ENCODE peak calls at places on chromosomes 3 and 15, in four cellular contexts. C is HepG2, D is K562, X is GM12891. M is an unnamed sample.

GRCh38 chr15:99409097-99409473 is 156.7 kb upstream of the MEF2A start:
- DNase-seq in C (peak), D (no peak), X (no peak), M (no peak)

GRCh38 chr3:45567730-45568172 is 26.8 kb upstream of the LIMD1 start:
- DNase-seq in C (no peak), X (peak), D (no peak), M (peak)

GRCh38 chr15:67840747-67841634 is 1.1 kb upstream of the RNU6-1 start:
- DNase-seq in C (peak), D (no peak), X (no peak), M (no peak)

GRCh38 chr3:111588527-111588926 is 6.6 kb downstream of the ZBED2 start:
- DNase-seq in D (no peak), X (no peak), C (no peak), M (no peak)

GRCh38 chr15:44435893-44436667 is 8.7 kb downstream of the CTDSPL2 start:
- DNase-seq in C (no peak), X (no peak), D (no peak), M (no peak)

GRCh38 chr3:118833075-118833474 is 201.6 kb downstream of the IGSF11 start:
- DNase-seq in D (no peak), X (no peak), C (no peak), M (no peak)

GRCh38 chr15:40069178-40070165 is 30.5 kb upstream of the SRP14 start:
- DNase-seq in C (peak), D (no peak), X (no peak), M (peak)

GRCh38 chr15:81235781-81236507 is 39.3 kb downstream of the IL16 start:
- DNase-seq in C (no peak), X (no peak), D (no peak), M (no peak)

GRCh38 chr3:10473581-10474438 is 31.6 kb downstream of the ATP2B2 start:
- DNase-seq in C (no peak), X (no peak), D (no peak), M (no peak)

GRCh38 chr15:66658855-66659254 is 43.2 kb upstream of the SMAD6 start:
- DNase-seq in C (no peak), X (no peak), D (no peak), M (no peak)

GRCh38 chr15:90161946-90162345 is 39.2 kb upstream of the SEMA4B start:
- DNase-seq in C (no peak), X (no peak), D (no peak), M (no peak)

GRCh38 chr15:65204236-65204930 is 6.9 kb downstream of the CILP start:
- DNase-seq in C (no peak), X (no peak), D (no peak), M (no peak)

GRCh38 chr3:9915252-9916141 is 1.4 kb upstream of the IL17RC start:
- DNase-seq in C (peak), D (no peak), X (peak), M (no peak)

GRCh38 chr3:57959407-57960173 is 48.6 kb upstream of the FLNB start:
- DNase-seq in X (no peak), C (no peak), D (no peak), M (no peak)

GRCh38 chr3:185851046-185851445 is 26.2 kb upstream of the IGF2BP2 start:
- DNase-seq in C (no peak), X (no peak), D (no peak), M (no peak)

GRCh38 chr3:144265527-144266100 is 294.0 kb downstream of the DIPK2A start:
- DNase-seq in X (no peak), C (no peak), D (no peak), M (no peak)

GRCh38 chr15:48634096-48634495 is 11.4 kb downstream of the FBN1 start:
- DNase-seq in C (no peak), D (no peak), X (no peak), M (no peak)

GRCh38 chr3:100335137-100335833 is 728 bp downstream of the NIT2 start:
- DNase-seq in C (peak), D (peak), X (peak), M (peak)

GRCh38 chr3:184523825-184524615 is 37.6 kb upstream of the EPHB3 start:
- DNase-seq in X (no peak), D (peak), C (no peak), M (no peak)

GRCh38 chr15:65603134-65603533 is 7.8 kb downstream of the INTS14 start:
- DNase-seq in X (no peak), C (no peak), D (no peak), M (no peak)

GRCh38 chr3:56702487-56703315 is 19.6 kb upstream of the TASOR start:
- DNase-seq in C (peak), D (peak), X (no peak), M (no peak)

GRCh38 chr3:37546876-37547275 is 314.8 kb upstream of the CTDSPL start:
- DNase-seq in D (peak), X (peak), C (peak), M (no peak)

DNA sequence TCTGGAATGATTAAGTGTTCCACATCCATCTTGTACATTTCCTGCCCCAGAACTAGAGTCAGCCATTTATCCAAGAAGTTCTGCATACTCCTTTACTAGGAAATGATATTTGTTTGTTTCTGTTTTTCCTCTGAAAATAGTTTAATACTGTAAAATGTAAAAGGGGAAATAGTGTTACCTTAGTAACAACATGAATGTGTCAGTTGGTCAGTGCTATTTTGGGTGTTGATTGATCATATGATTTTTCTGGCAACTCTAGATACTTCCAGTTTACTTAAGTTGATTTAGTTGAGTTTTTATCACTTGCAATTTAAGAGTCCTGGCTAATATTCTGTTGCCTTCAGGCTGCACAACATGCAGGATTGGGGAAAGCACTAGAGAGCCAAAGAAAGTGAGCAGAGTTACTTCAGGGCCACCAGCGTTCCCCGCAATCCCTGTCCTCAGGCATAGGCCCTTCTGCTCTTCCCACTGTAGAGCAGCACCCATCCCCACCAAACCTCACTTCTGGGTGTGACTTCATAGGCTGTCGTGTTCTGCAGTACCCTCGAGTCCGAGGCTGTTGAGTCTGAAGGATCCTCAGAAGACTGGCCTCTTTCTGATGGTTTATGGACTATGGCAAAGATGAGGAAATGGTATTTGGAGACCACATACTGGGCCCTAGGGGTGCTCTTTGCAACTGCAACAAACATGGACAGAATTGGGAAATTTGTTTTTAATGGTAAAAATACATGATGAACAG is 69.0 kb downstream of the CHD2 start:
- DNase-seq in X (no peak), C (no peak), D (no peak), M (no peak)
- TF ChIP-seq TAF1 in X (no peak), C (no peak), D (no peak), M (no peak)

DNA sequence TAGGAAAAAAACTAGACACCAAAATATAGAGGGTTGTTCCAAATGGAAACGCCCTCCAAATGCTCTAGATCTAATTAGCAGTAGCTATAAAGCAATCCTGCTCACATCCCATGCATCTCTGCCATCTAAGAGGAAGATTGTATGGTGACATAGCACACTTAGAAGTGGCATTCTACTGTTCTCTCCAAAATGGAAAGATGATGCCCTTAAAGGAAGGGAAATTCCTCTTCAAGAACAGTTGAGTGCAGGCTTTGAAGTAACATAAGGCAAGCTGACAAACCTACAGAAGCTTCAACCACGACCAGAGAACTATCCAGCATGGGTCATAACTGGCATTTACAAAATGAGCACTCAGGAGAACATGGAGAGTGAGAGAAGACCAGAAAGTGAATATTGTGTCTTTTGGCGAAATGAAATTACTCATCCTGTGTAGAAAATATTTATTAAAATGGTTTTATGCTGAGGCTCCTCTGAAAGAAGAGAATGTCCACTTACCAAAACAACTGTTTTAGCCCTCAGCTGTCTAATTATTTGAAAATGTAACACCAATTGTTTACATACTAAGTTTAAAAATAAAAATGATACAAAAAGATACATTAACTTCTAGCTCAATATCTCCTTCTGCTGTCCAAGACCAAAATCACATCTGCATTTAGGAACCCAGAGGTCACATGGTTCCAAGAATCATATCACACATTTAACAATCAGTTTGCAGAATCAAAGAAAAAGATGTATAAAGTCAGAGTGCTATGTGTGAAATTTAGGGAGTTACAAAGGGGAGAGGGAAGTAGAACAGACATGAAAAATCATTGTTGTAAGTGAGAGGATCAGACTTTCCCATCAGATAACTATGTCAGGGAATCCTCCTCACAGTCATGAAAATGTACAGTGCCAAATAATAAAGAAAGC is 216.9 kb downstream of the ATP8B4 start:
- DNase-seq in D (no peak), C (no peak), X (no peak), M (no peak)
- TF ChIP-seq POLR2A in D (no peak), C (no peak), X (no peak), M (no peak)

GRCh38 chr15:45660231-45660979 is 25.6 kb downstream of the SQOR start:
- DNase-seq in X (no peak), C (no peak), D (no peak), M (no peak)

GRCh38 chr15:45662375-45662774 is 27.5 kb downstream of the SQOR start:
- DNase-seq in D (no peak), X (no peak), C (no peak), M (no peak)

GRCh38 chr15:45653702-45654424 is 19.0 kb downstream of the SQOR start:
- DNase-seq in D (no peak), C (no peak), X (no peak), M (no peak)

GRCh38 chr15:45654749-45655148 is 19.9 kb downstream of the SQOR start:
- DNase-seq in C (no peak), D (no peak), X (no peak), M (no peak)

DNA sequence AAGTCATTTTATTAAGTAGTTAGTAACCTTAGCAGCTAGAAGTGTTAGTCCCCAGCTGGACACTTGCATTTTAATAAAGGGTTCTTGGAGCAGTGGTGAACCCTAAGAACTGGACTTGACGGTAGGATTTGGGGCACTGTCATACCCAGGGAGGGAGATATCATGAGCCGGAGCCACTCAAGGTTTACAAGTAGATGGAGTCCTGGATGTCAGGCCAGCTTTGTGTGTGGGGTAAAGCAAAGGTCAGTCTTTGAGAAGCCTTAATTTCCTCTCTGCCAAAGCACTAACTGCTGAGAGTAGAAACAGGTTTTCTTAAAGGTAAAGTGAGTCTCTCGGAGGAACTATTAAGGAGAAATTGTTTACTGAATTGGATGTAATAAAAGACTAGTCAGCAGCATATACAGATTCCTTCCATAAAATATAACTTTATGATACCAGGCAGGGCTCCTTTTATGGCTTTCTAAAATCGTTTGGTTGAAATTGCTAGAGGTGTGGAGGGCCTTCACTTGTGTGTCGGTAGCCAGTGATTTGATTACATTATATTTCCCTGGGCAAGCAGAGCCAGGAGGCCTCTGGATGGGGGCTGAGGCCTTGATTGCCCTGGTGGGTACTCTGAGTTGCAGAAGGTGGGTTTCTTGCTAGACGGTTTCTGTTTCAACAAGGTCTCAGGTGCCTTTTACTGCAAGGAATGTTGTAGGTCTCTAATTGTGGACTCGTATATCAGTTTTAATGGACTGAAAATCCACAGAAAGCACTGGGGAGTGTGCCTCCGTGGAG is 23.1 kb downstream of the SQOR start:
- DNase-seq in C (no peak), X (no peak), D (no peak), M (no peak)
- TF ChIP-seq POLR2AphosphoS5 in C (no peak), X (no peak), D (no peak), M (no peak)

GRCh38 chr15:63913786-63914185 is 80.0 kb upstream of the HERC1 start:
- DNase-seq in C (no peak), D (no peak), X (no peak), M (no peak)
- TF ChIP-seq TAF1 in C (no peak), D (no peak), X (no peak), M (no peak)

DNA sequence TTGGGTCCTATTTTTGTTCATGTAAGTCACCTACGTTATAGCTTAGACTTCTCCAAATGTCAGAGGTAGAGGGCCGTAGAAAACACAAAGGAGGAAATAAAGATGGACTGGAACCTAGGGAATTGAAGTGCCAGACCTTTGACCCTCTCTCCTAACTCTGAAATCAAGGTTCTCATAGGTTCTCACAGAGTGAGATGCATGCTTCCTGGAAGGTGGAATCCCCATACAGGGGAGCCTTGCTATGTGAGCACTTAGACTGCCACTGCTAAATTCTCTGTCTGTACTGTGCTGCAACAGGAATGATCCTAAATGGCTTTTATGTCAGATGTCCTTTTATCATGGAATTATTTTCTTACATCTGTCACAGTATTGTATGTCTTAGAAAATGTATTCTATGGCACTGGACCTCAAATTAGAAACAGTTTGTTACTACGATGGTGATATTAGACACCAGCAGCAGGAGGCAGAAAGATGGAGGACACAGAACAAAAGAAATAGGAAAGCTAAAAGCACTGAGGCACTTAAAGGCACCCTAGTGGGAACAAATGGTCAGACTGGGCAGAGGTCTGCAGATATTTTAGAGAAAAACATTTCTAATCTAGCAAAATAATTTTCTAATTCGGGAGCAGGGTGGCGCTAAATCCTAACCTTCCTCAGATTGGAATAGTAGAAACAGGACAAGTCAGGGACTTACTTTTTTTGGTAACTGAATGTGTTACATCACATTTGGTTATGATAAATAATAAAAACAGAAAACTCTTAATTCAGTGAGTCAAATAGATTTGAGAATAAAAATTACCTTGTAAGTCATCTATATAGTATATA is 60.2 kb upstream of the CDAN1 start:
- DNase-seq in X (no peak), C (no peak), D (peak), M (no peak)
- TF ChIP-seq POLR2A in X (no peak), C (no peak), D (no peak), M (no peak)

GRCh38 chr15:59294961-59295741 is 77.5 kb downstream of the MYO1E start:
- DNase-seq in D (no peak), X (no peak), C (no peak), M (no peak)
- TF ChIP-seq POLR2AphosphoS5 in D (no peak), X (no peak), C (no peak), M (peak)

DNA sequence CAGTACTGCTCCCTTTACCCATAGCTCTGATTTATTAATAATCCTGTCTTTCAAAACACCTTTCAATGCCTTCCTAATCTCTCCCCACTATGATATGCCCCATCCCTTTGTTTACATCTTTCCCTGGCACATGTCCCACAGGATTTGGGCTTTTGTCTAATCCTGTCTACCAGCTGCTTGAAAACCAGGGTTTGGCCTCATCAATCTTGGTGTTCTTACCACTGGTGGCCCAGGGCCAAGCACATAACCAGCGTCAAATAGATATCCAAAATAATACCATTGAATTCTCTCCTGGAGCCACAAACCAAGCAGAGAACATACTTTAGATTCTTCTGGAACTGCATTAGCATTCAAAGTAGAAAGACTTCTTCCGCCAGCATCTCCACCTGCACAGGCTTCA is 104.8 kb upstream of the PPP2R3A start:
- DNase-seq in D (no peak), C (no peak), X (no peak), M (no peak)
- TF ChIP-seq TAF1 in D (no peak), C (no peak), X (no peak), M (no peak)

GRCh38 chr3:50327943-50328691 is at the start of gene TUSC2:
- DNase-seq in D (peak), X (peak), C (peak), M (peak)
- TF ChIP-seq POLR2A in D (peak), X (peak), C (peak), M (peak)

GRCh38 chr3:47802734-47803477 is at the start of gene DHX30:
- DNase-seq in D (peak), X (peak), C (peak), M (peak)
- TF ChIP-seq POLR2AphosphoS5 in D (peak), X (no peak), C (peak), M (no peak)

GRCh38 chr3:65479118-65479517 is 559.6 kb downstream of the MAGI1 start:
- DNase-seq in C (no peak), D (no peak), X (no peak), M (no peak)
- TF ChIP-seq TAF1 in C (no peak), D (no peak), X (no peak), M (no peak)

M was measured in GM12892.